ENCODE peak calls at places on chromosomes 13 and 19, in ten cellular contexts. One of them, this sample, is unnamed.

GRCh38 chr19:43479226-43479625 is 13.8 kb upstream of the LYPD3 start:
- DNase-seq in right lobe of liver: no peak
- DNase-seq in mucosa of descending colon: no peak
- DNase-seq in hepatocyte: no peak
- DNase-seq in HFF-Myc: no peak
- DNase-seq in kidney: peak; percentile 51
- DNase-seq in ascending aorta: no peak
- DNase-seq in HL-60: no peak
- DNase-seq in PC-9: no peak
- DNase-seq in coronary artery: no peak
- DNase-seq in this sample: no peak

GRCh38 chr13:27035892-27036235 is 135.7 kb downstream of the USP12 start:
- DNase-seq in PC-9: peak; percentile 42
- DNase-seq in hepatocyte: no peak
- DNase-seq in mucosa of descending colon: no peak
- DNase-seq in ascending aorta: no peak
- DNase-seq in HL-60: no peak
- DNase-seq in kidney: no peak
- DNase-seq in HFF-Myc: no peak
- DNase-seq in coronary artery: no peak
- DNase-seq in right lobe of liver: no peak
- DNase-seq in this sample: no peak

GRCh38 chr19:1259206-1259872 is 9.8 kb upstream of the CIRBP start:
- DNase-seq in HL-60: peak; percentile 76
- DNase-seq in HFF-Myc: no peak
- DNase-seq in right lobe of liver: peak; percentile 85
- DNase-seq in coronary artery: peak; percentile 87
- DNase-seq in ascending aorta: no peak
- DNase-seq in kidney: peak; percentile 95
- DNase-seq in PC-9: peak; percentile 77
- DNase-seq in mucosa of descending colon: peak; percentile 95
- DNase-seq in hepatocyte: peak; percentile 87
- DNase-seq in this sample: no peak

GRCh38 chr19:6074709-6075403 is 35.4 kb downstream of the RFX2 start:
- DNase-seq in PC-9: no peak
- DNase-seq in HFF-Myc: no peak
- DNase-seq in kidney: no peak
- DNase-seq in mucosa of descending colon: no peak
- DNase-seq in ascending aorta: no peak
- DNase-seq in hepatocyte: no peak
- DNase-seq in HL-60: no peak
- DNase-seq in coronary artery: peak; percentile 66
- DNase-seq in right lobe of liver: no peak
- DNase-seq in this sample: no peak

GRCh38 chr13:110287031-110287828 is 19.7 kb downstream of the COL4A1 start:
- DNase-seq in hepatocyte: no peak
- DNase-seq in coronary artery: peak; percentile 73
- DNase-seq in HFF-Myc: no peak
- DNase-seq in right lobe of liver: no peak
- DNase-seq in ascending aorta: peak; percentile 66
- DNase-seq in HL-60: no peak
- DNase-seq in PC-9: peak; percentile 93
- DNase-seq in mucosa of descending colon: no peak
- DNase-seq in kidney: no peak
- DNase-seq in this sample: no peak

GRCh38 chr13:45721203-45721731 is 19.1 kb downstream of the CBY2 start:
- DNase-seq in coronary artery: no peak
- DNase-seq in right lobe of liver: no peak
- DNase-seq in HFF-Myc: no peak
- DNase-seq in HL-60: no peak
- DNase-seq in ascending aorta: no peak
- DNase-seq in kidney: no peak
- DNase-seq in mucosa of descending colon: no peak
- DNase-seq in hepatocyte: no peak
- DNase-seq in PC-9: no peak
- DNase-seq in this sample: no peak

GRCh38 chr19:43481701-43482100 is 16.3 kb upstream of the LYPD3 start:
- DNase-seq in ascending aorta: no peak
- DNase-seq in HL-60: no peak
- DNase-seq in right lobe of liver: no peak
- DNase-seq in mucosa of descending colon: no peak
- DNase-seq in HFF-Myc: no peak
- DNase-seq in kidney: peak; percentile 10
- DNase-seq in coronary artery: no peak
- DNase-seq in PC-9: no peak
- DNase-seq in hepatocyte: no peak
- DNase-seq in this sample: no peak

GRCh38 chr13:80399340-80400163 is 58.6 kb upstream of the SPRY2 start:
- DNase-seq in ascending aorta: no peak
- DNase-seq in right lobe of liver: no peak
- DNase-seq in HFF-Myc: peak; percentile 15
- DNase-seq in hepatocyte: peak; percentile 11
- DNase-seq in mucosa of descending colon: no peak
- DNase-seq in HL-60: peak; percentile 93
- DNase-seq in kidney: no peak
- DNase-seq in PC-9: peak; percentile 62
- DNase-seq in coronary artery: no peak
- DNase-seq in this sample: peak; percentile 42

GRCh38 chr13:79237981-79238380 is 168.1 kb downstream of the RBM26 start:
- DNase-seq in PC-9: peak; percentile 36
- DNase-seq in right lobe of liver: no peak
- DNase-seq in ascending aorta: no peak
- DNase-seq in mucosa of descending colon: no peak
- DNase-seq in coronary artery: no peak
- DNase-seq in hepatocyte: no peak
- DNase-seq in kidney: no peak
- DNase-seq in HFF-Myc: no peak
- DNase-seq in HL-60: no peak
- DNase-seq in this sample: no peak

GRCh38 chr13:104943331-104943730 is 1592.1 kb downstream of the EFNB2 start:
- DNase-seq in hepatocyte: no peak
- DNase-seq in right lobe of liver: no peak
- DNase-seq in kidney: no peak
- DNase-seq in PC-9: no peak
- DNase-seq in ascending aorta: no peak
- DNase-seq in coronary artery: no peak
- DNase-seq in HFF-Myc: no peak
- DNase-seq in mucosa of descending colon: no peak
- DNase-seq in HL-60: no peak
- DNase-seq in this sample: no peak

GRCh38 chr13:84645196-84646071 is 763.2 kb upstream of the SLITRK1 start:
- DNase-seq in mucosa of descending colon: no peak
- DNase-seq in ascending aorta: no peak
- DNase-seq in right lobe of liver: no peak
- DNase-seq in coronary artery: no peak
- DNase-seq in hepatocyte: no peak
- DNase-seq in HL-60: no peak
- DNase-seq in HFF-Myc: no peak
- DNase-seq in PC-9: no peak
- DNase-seq in kidney: no peak
- DNase-seq in this sample: no peak

GRCh38 chr19:13505761-13506549 is at the start of gene CACNA1A:
- DNase-seq in PC-9: no peak
- DNase-seq in ascending aorta: no peak
- DNase-seq in HFF-Myc: no peak
- DNase-seq in mucosa of descending colon: no peak
- DNase-seq in hepatocyte: peak; percentile 40
- DNase-seq in kidney: no peak
- DNase-seq in right lobe of liver: no peak
- DNase-seq in coronary artery: no peak
- DNase-seq in HL-60: no peak
- DNase-seq in this sample: no peak

GRCh38 chr13:37290691-37291090 is 185.2 kb upstream of the CSNK1A1L start:
- DNase-seq in PC-9: no peak
- DNase-seq in kidney: no peak
- DNase-seq in right lobe of liver: no peak
- DNase-seq in ascending aorta: no peak
- DNase-seq in HFF-Myc: no peak
- DNase-seq in coronary artery: no peak
- DNase-seq in hepatocyte: no peak
- DNase-seq in HL-60: no peak
- DNase-seq in mucosa of descending colon: no peak
- DNase-seq in this sample: no peak

DNA sequence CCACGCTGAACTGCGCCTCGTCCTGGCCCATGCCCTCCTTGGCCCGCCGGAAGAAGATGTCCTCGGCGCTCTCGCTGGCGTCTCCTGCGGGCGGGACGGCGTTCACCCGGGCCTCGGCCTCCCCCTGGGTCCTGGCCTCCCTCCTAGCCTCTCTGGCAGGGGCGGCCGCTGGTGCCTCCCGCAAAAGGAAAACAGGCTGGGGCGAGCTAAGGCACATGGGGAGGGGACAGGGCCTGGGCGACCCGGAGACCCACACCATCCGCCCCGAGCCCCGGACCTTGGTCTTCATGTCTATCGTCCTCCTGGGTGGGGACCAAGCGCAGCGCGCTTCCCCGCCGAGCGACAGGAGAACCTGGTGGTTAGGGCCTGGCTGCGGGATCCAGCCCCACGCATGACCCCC is 5.7 kb upstream of the TBXA2R start:
- DNase-seq in hepatocyte: no peak
- DNase-seq in coronary artery: no peak
- DNase-seq in PC-9: no peak
- DNase-seq in kidney: no peak
- DNase-seq in right lobe of liver: peak; percentile 49
- DNase-seq in HL-60: no peak
- DNase-seq in ascending aorta: no peak
- DNase-seq in mucosa of descending colon: no peak
- DNase-seq in HFF-Myc: no peak
- DNase-seq in this sample: no peak
- TF ChIP-seq CTCF in hepatocyte: no peak
- TF ChIP-seq CTCF in coronary artery: no peak
- TF ChIP-seq CTCF in PC-9: no peak
- TF ChIP-seq CTCF in kidney: no peak
- TF ChIP-seq CTCF in right lobe of liver: no peak
- TF ChIP-seq CTCF in HL-60: no peak
- TF ChIP-seq CTCF in ascending aorta: no peak
- TF ChIP-seq CTCF in mucosa of descending colon: no peak
- TF ChIP-seq CTCF in HFF-Myc: no peak
- TF ChIP-seq CTCF in this sample: no peak

GRCh38 chr19:19459707-19460251 is 54.3 kb downstream of the GATAD2A start:
- DNase-seq in mucosa of descending colon: peak; percentile 77
- DNase-seq in kidney: peak; percentile 75
- DNase-seq in ascending aorta: peak; percentile 75
- DNase-seq in coronary artery: no peak
- DNase-seq in HFF-Myc: no peak
- DNase-seq in hepatocyte: no peak
- DNase-seq in PC-9: no peak
- DNase-seq in HL-60: peak; percentile 76
- DNase-seq in right lobe of liver: no peak
- DNase-seq in this sample: no peak
- H3K4me3 ChIP-seq in mucosa of descending colon: no peak overlapping the region
- H3K4me3 ChIP-seq in kidney: peak overlapping the region; percentile 38
- H3K4me3 ChIP-seq in ascending aorta: peak overlapping the region; percentile 33
- H3K4me3 ChIP-seq in coronary artery: peak overlapping the region; percentile 6
- H3K4me3 ChIP-seq in HFF-Myc: peak overlapping the region; percentile 5
- H3K4me3 ChIP-seq in hepatocyte: no peak overlapping the region
- H3K4me3 ChIP-seq in PC-9: no peak overlapping the region
- H3K4me3 ChIP-seq in HL-60: no peak overlapping the region
- H3K4me3 ChIP-seq in right lobe of liver: no peak overlapping the region
- H3K4me3 ChIP-seq in this sample: no peak overlapping the region

DNA sequence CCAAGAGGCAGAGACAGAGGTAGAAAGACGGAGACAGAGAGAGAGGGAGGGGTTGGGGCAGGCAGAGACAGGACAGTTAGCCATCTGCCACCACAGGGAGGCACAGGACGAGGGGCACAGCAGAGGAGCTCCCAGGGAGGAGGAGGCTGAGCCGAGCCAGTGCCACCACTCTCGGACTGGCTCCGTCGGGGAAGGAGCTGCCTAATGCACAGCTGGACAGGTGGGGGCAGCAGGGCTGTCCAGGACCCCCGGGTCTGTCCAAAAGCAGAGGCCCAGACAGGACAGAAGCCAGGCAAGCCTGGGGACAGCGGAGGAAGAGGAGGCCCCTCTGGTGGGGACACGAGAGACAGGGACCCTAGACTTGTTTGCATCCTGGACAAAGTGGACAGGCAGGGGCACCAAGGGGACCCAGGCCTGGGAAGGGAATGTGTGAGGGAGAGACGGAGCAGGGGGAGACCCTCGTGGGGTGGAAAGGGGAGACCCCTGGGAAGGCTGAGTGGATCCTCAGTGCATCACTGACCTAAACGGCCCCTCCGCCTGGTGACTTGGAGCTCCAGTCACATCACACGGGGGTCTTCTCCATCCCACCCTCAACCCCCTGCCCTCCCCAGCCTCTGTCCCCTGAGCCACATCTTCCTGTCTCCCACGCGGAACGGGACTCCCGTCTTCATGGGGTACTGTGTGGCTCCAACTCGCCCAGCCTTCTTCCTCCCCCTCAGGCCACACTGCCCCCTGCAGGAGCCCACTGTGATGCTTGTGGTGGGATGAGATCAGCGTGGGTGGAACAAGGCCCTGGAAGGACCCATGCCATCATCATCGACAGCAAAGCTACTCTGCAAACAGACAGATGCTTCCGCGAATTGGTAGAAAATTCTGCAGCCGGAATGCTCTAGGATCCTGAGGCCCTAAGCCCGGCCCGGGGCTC is 889 bp downstream of the F10 start:
- DNase-seq in coronary artery: peak; percentile 58
- DNase-seq in PC-9: no peak
- DNase-seq in hepatocyte: no peak
- DNase-seq in kidney: peak; percentile 58
- DNase-seq in right lobe of liver: no peak
- DNase-seq in mucosa of descending colon: no peak
- DNase-seq in HFF-Myc: no peak
- DNase-seq in ascending aorta: peak; percentile 59
- DNase-seq in HL-60: no peak
- DNase-seq in this sample: no peak
- TF ChIP-seq CTCF in coronary artery: no peak
- TF ChIP-seq CTCF in PC-9: peak; percentile 30
- TF ChIP-seq CTCF in hepatocyte: peak; percentile 23
- TF ChIP-seq CTCF in kidney: no peak
- TF ChIP-seq CTCF in right lobe of liver: no peak
- TF ChIP-seq CTCF in mucosa of descending colon: no peak
- TF ChIP-seq CTCF in HFF-Myc: peak; percentile 38
- TF ChIP-seq CTCF in ascending aorta: no peak
- TF ChIP-seq CTCF in HL-60: no peak
- TF ChIP-seq CTCF in this sample: peak; percentile 27

DNA sequence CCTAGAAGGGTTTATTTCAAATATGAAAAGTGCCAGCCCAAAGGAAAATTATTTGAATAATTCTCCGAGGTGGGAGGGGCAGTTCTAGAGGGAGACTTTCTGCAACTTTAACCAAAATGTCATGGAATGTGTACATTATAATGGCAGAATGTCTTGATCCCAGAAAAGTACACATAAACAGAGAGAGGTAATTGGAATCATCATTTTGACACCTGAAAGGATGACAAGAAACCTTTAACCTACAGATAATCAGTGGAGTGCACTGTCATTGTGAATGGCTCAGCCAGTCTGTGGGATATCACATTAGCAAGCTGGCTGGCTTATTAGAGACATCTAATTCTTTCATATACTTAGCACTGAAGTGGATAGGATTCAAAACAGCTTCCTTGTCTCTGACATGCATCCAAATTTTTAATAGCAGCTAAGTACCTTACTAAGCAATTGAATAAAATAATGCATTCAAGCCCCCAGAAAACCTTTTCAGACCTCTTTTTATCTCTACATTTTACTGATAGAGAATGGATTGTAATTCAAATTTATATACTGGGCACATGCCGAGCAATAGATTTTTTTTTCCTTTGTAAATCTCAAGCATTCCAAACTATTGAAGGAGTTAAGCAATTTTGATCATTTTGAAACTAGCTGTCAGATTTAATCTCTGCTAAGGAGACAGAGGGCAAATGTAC is 468.6 kb downstream of the COG6 start:
- DNase-seq in HL-60: no peak
- DNase-seq in ascending aorta: no peak
- DNase-seq in coronary artery: no peak
- DNase-seq in mucosa of descending colon: no peak
- DNase-seq in PC-9: no peak
- DNase-seq in right lobe of liver: no peak
- DNase-seq in kidney: no peak
- DNase-seq in hepatocyte: no peak
- DNase-seq in HFF-Myc: no peak
- DNase-seq in this sample: no peak
- H3K4me3 ChIP-seq in HL-60: no peak overlapping the region
- H3K4me3 ChIP-seq in ascending aorta: no peak overlapping the region
- H3K4me3 ChIP-seq in coronary artery: no peak overlapping the region
- H3K4me3 ChIP-seq in mucosa of descending colon: no peak overlapping the region
- H3K4me3 ChIP-seq in PC-9: no peak overlapping the region
- H3K4me3 ChIP-seq in right lobe of liver: no peak overlapping the region
- H3K4me3 ChIP-seq in kidney: no peak overlapping the region
- H3K4me3 ChIP-seq in hepatocyte: no peak overlapping the region
- H3K4me3 ChIP-seq in HFF-Myc: no peak overlapping the region
- H3K4me3 ChIP-seq in this sample: no peak overlapping the region

This sample was measured in epithelial cell of proximal tubule.